ENCODE peak calls at places on chromosome 6, in six cellular contexts. One of them, this sample, is unnamed.

GRCh38 chr6:64737418-64737817 is 969.6 kb downstream of the EYS start:
- DNase-seq in trophoblast cell: peak
- DNase-seq in H1: no peak
- DNase-seq in H9: no peak
- DNase-seq in mesenchymal stem cell: no peak
- DNase-seq in neuronal stem cell: no peak
- DNase-seq in this sample: no peak

GRCh38 chr6:31737315-31738047 is 1.2 kb upstream of the CLIC1 start:
- DNase-seq in mesenchymal stem cell: peak
- DNase-seq in neuronal stem cell: peak
- DNase-seq in H1: peak
- DNase-seq in H9: peak
- DNase-seq in trophoblast cell: no peak
- DNase-seq in this sample: no peak

GRCh38 chr6:155378284-155378683 is 64.0 kb upstream of the TFB1M start:
- DNase-seq in neuronal stem cell: no peak
- DNase-seq in mesenchymal stem cell: no peak
- DNase-seq in H1: no peak
- DNase-seq in H9: no peak
- DNase-seq in trophoblast cell: no peak
- DNase-seq in this sample: no peak

GRCh38 chr6:18506387-18507017 is 119.4 kb downstream of the RNF144B start:
- DNase-seq in mesenchymal stem cell: peak
- DNase-seq in H1: no peak
- DNase-seq in neuronal stem cell: no peak
- DNase-seq in H9: no peak
- DNase-seq in trophoblast cell: no peak
- DNase-seq in this sample: peak

GRCh38 chr6:78192057-78192456 is 539.2 kb downstream of the MEI4 start:
- DNase-seq in neuronal stem cell: no peak
- DNase-seq in H9: peak
- DNase-seq in H1: no peak
- DNase-seq in mesenchymal stem cell: no peak
- DNase-seq in trophoblast cell: no peak
- DNase-seq in this sample: no peak

GRCh38 chr6:167474725-167475124 is 149.8 kb downstream of the TTLL2 start:
- DNase-seq in trophoblast cell: peak
- DNase-seq in neuronal stem cell: no peak
- DNase-seq in H1: no peak
- DNase-seq in mesenchymal stem cell: no peak
- DNase-seq in H9: no peak
- DNase-seq in this sample: no peak

GRCh38 chr6:55772730-55773129 is 102.7 kb downstream of the BMP5 start:
- DNase-seq in neuronal stem cell: no peak
- DNase-seq in trophoblast cell: peak
- DNase-seq in H9: no peak
- DNase-seq in H1: no peak
- DNase-seq in mesenchymal stem cell: no peak
- DNase-seq in this sample: no peak

GRCh38 chr6:64013061-64013410 is 377.4 kb downstream of the PHF3 start:
- DNase-seq in mesenchymal stem cell: peak
- DNase-seq in H9: no peak
- DNase-seq in H1: no peak
- DNase-seq in neuronal stem cell: no peak
- DNase-seq in trophoblast cell: no peak
- DNase-seq in this sample: no peak

GRCh38 chr6:148037496-148037895 is 305.1 kb upstream of the SASH1 start:
- DNase-seq in trophoblast cell: peak
- DNase-seq in H9: no peak
- DNase-seq in neuronal stem cell: no peak
- DNase-seq in mesenchymal stem cell: no peak
- DNase-seq in H1: no peak
- DNase-seq in this sample: peak

GRCh38 chr6:156826290-156826955 is 49.2 kb downstream of the ARID1B start:
- DNase-seq in trophoblast cell: peak
- DNase-seq in neuronal stem cell: no peak
- DNase-seq in H1: no peak
- DNase-seq in H9: no peak
- DNase-seq in mesenchymal stem cell: no peak
- DNase-seq in this sample: no peak

GRCh38 chr6:16402501-16402900 is 164.1 kb downstream of the GMPR start:
- DNase-seq in neuronal stem cell: no peak
- DNase-seq in trophoblast cell: no peak
- DNase-seq in H9: no peak
- DNase-seq in mesenchymal stem cell: peak
- DNase-seq in H1: no peak
- DNase-seq in this sample: no peak

GRCh38 chr6:39041072-39041471 is 7.5 kb upstream of the GLP1R start:
- DNase-seq in mesenchymal stem cell: no peak
- DNase-seq in neuronal stem cell: no peak
- DNase-seq in trophoblast cell: no peak
- DNase-seq in H9: no peak
- DNase-seq in H1: no peak
- DNase-seq in this sample: no peak

GRCh38 chr6:83505376-83505775 is 7.0 kb upstream of the PRSS35 start:
- DNase-seq in neuronal stem cell: peak
- DNase-seq in H1: no peak
- DNase-seq in mesenchymal stem cell: no peak
- DNase-seq in H9: no peak
- DNase-seq in trophoblast cell: peak
- DNase-seq in this sample: no peak

GRCh38 chr6:63533952-63534351 is 38.3 kb upstream of the LOC128125822 start:
- DNase-seq in mesenchymal stem cell: no peak
- DNase-seq in H1: no peak
- DNase-seq in trophoblast cell: no peak
- DNase-seq in H9: no peak
- DNase-seq in neuronal stem cell: no peak
- DNase-seq in this sample: no peak

GRCh38 chr6:111759836-111760785 is 113.1 kb downstream of the FYN start:
- DNase-seq in neuronal stem cell: no peak
- DNase-seq in trophoblast cell: peak
- DNase-seq in H9: no peak
- DNase-seq in H1: no peak
- DNase-seq in mesenchymal stem cell: no peak
- DNase-seq in this sample: peak

GRCh38 chr6:34237316-34237721 is 646 bp downstream of the HMGA1 start:
- DNase-seq in H1: no peak
- DNase-seq in trophoblast cell: peak
- DNase-seq in H9: no peak
- DNase-seq in neuronal stem cell: no peak
- DNase-seq in mesenchymal stem cell: no peak
- DNase-seq in this sample: no peak

GRCh38 chr6:153015094-153015645 is 12.7 kb upstream of the MTRF1L start:
- DNase-seq in mesenchymal stem cell: no peak
- DNase-seq in H9: no peak
- DNase-seq in neuronal stem cell: no peak
- DNase-seq in H1: no peak
- DNase-seq in trophoblast cell: peak
- DNase-seq in this sample: no peak

GRCh38 chr6:158593670-158594069 is 33.8 kb downstream of the TMEM181 start:
- DNase-seq in trophoblast cell: no peak
- DNase-seq in H9: no peak
- DNase-seq in H1: no peak
- DNase-seq in neuronal stem cell: no peak
- DNase-seq in mesenchymal stem cell: no peak
- DNase-seq in this sample: no peak

GRCh38 chr6:105067329-105067728 is 110.4 kb downstream of the LIN28B start:
- DNase-seq in H9: no peak
- DNase-seq in mesenchymal stem cell: peak
- DNase-seq in trophoblast cell: no peak
- DNase-seq in H1: no peak
- DNase-seq in neuronal stem cell: no peak
- DNase-seq in this sample: no peak

GRCh38 chr6:125077453-125077852 is 76.1 kb upstream of the TPD52L1 start:
- DNase-seq in H1: no peak
- DNase-seq in H9: no peak
- DNase-seq in mesenchymal stem cell: no peak
- DNase-seq in neuronal stem cell: no peak
- DNase-seq in trophoblast cell: peak
- DNase-seq in this sample: no peak

GRCh38 chr6:169158182-169158573 is 95.5 kb downstream of the THBS2 start:
- DNase-seq in neuronal stem cell: no peak
- DNase-seq in trophoblast cell: no peak
- DNase-seq in mesenchymal stem cell: no peak
- DNase-seq in H9: no peak
- DNase-seq in H1: no peak
- DNase-seq in this sample: peak

GRCh38 chr6:30612213-30612612 is 4.8 kb downstream of the PPP1R10 start:
- DNase-seq in trophoblast cell: no peak
- DNase-seq in mesenchymal stem cell: peak
- DNase-seq in neuronal stem cell: no peak
- DNase-seq in H1: no peak
- DNase-seq in H9: no peak
- DNase-seq in this sample: peak

GRCh38 chr6:101167638-101168037 is 225.9 kb upstream of the GRIK2 start:
- DNase-seq in H9: no peak
- DNase-seq in trophoblast cell: no peak
- DNase-seq in mesenchymal stem cell: no peak
- DNase-seq in H1: no peak
- DNase-seq in neuronal stem cell: no peak
- DNase-seq in this sample: no peak

GRCh38 chr6:105879902-105880547 is 206.1 kb upstream of the PRDM1 start:
- DNase-seq in H9: no peak
- DNase-seq in mesenchymal stem cell: no peak
- DNase-seq in trophoblast cell: peak
- DNase-seq in neuronal stem cell: no peak
- DNase-seq in H1: no peak
- DNase-seq in this sample: no peak

GRCh38 chr6:43129434-43130194 is 41.5 kb upstream of the SRF start:
- DNase-seq in H9: no peak
- DNase-seq in H1: peak
- DNase-seq in neuronal stem cell: no peak
- DNase-seq in mesenchymal stem cell: peak
- DNase-seq in trophoblast cell: no peak
- DNase-seq in this sample: peak

GRCh38 chr6:152948150-152948768 is 34.6 kb downstream of the FBXO5 start:
- DNase-seq in mesenchymal stem cell: peak
- DNase-seq in H1: no peak
- DNase-seq in H9: no peak
- DNase-seq in trophoblast cell: peak
- DNase-seq in neuronal stem cell: peak
- DNase-seq in this sample: peak

GRCh38 chr6:39225946-39226437 is 3.3 kb downstream of the KCNK5 start:
- DNase-seq in neuronal stem cell: no peak
- DNase-seq in mesenchymal stem cell: no peak
- DNase-seq in H9: no peak
- DNase-seq in trophoblast cell: no peak
- DNase-seq in H1: no peak
- DNase-seq in this sample: no peak

GRCh38 chr6:27280064-27280539 is 32.0 kb downstream of the POM121L2 start:
- DNase-seq in mesenchymal stem cell: peak
- DNase-seq in H9: peak
- DNase-seq in trophoblast cell: peak
- DNase-seq in neuronal stem cell: no peak
- DNase-seq in H1: peak
- DNase-seq in this sample: peak

GRCh38 chr6:138461647-138462046 is 37.6 kb downstream of the NHSL1 start:
- DNase-seq in H1: no peak
- DNase-seq in trophoblast cell: no peak
- DNase-seq in neuronal stem cell: no peak
- DNase-seq in mesenchymal stem cell: no peak
- DNase-seq in H9: no peak
- DNase-seq in this sample: no peak

GRCh38 chr6:52176550-52176949 is 9.6 kb upstream of the IL17A start:
- DNase-seq in neuronal stem cell: no peak
- DNase-seq in trophoblast cell: no peak
- DNase-seq in H1: no peak
- DNase-seq in mesenchymal stem cell: no peak
- DNase-seq in H9: no peak
- DNase-seq in this sample: no peak
- H4K91ac ChIP-seq in neuronal stem cell: no peak
- H4K91ac ChIP-seq in trophoblast cell: no peak
- H4K91ac ChIP-seq in H1: no peak
- H4K91ac ChIP-seq in mesenchymal stem cell: no peak
- H4K91ac ChIP-seq in H9: no peak
- H4K91ac ChIP-seq in this sample: no peak

DNA sequence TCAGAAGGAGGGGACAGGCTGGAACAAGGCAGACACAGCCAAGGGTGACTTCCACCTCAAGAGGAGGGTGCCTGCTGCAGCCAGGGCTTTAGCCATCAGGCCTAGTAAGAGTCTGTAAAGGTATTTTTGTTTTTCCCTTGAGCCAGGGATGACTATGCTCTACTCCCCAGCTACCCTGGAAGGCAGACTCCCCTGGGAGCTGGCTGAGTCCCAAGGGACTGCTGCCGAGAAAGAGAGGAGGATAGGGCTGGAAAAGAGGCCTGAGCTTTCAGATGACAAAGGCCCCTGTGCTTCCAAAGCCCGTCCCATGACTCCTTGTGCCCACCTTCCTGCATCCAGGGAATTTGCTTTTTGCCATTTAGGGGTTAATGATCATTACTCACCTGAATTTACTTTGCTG is 14.0 kb upstream of the GSTA4 start:
- DNase-seq in H9: no peak
- DNase-seq in H1: no peak
- DNase-seq in trophoblast cell: no peak
- DNase-seq in neuronal stem cell: no peak
- DNase-seq in mesenchymal stem cell: no peak
- DNase-seq in this sample: no peak
- H4K91ac ChIP-seq in H9: no peak
- H4K91ac ChIP-seq in H1: no peak
- H4K91ac ChIP-seq in trophoblast cell: no peak
- H4K91ac ChIP-seq in neuronal stem cell: no peak
- H4K91ac ChIP-seq in mesenchymal stem cell: no peak
- H4K91ac ChIP-seq in this sample: no peak

DNA sequence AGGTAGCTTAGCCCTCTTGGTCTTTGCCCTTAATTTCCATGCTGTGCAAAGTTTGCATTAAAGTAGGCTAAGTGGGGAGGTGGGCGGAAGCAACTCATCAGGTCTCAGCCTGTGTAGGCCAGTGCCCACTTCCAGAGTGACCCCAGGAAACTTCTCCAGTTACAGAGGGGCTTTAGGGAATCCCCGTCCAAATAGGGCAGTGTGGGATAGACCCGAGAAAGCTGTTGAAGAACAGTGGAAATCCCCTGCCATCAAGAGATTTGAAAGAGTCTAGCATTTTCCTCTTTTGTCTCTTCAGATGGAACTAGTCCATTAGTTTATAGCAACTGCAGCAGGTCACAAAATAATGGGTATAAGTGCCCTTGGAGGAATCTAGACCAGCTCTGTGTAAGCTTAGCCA is 20.2 kb downstream of the SF3B5 start:
- DNase-seq in trophoblast cell: no peak
- DNase-seq in mesenchymal stem cell: no peak
- DNase-seq in H1: no peak
- DNase-seq in H9: no peak
- DNase-seq in neuronal stem cell: no peak
- DNase-seq in this sample: no peak
- H4K91ac ChIP-seq in trophoblast cell: no peak
- H4K91ac ChIP-seq in mesenchymal stem cell: no peak
- H4K91ac ChIP-seq in H1: no peak
- H4K91ac ChIP-seq in H9: no peak
- H4K91ac ChIP-seq in neuronal stem cell: no peak
- H4K91ac ChIP-seq in this sample: no peak

DNA sequence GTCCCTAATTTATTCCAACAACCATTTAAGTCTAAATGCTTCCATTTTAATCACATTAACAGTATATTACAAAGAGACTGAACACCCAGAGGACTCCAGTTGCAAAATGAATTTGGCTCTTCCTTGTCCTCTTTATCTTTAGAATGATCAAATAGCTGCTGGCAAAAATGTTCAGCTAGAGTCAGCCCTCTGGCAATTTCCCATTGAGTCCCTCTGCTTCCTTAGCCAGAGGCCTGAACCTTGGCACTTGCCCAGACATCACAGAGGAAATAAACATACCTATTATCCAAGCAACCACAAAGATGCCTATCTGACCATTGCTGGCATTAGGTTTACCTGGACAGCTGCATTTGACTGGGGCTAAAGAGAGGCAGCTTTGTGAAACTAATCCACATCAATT is 298.9 kb upstream of the STXBP5 start:
- DNase-seq in neuronal stem cell: no peak
- DNase-seq in mesenchymal stem cell: peak
- DNase-seq in H1: no peak
- DNase-seq in trophoblast cell: peak
- DNase-seq in H9: no peak
- DNase-seq in this sample: peak
- H4K91ac ChIP-seq in neuronal stem cell: no peak
- H4K91ac ChIP-seq in mesenchymal stem cell: no peak
- H4K91ac ChIP-seq in H1: no peak
- H4K91ac ChIP-seq in trophoblast cell: no peak
- H4K91ac ChIP-seq in H9: no peak
- H4K91ac ChIP-seq in this sample: no peak